ENCODE peak calls at places on chromosomes 11 and 22, in ten cellular contexts. J, V, E, R, S, B, D, K, H and P are unnamed samples.
A peak's percentile ranks its signal among the peaks of the same experiment; 100 is the strongest.

GRCh38 chr11:125871391-125872137 is 15.9 kb upstream of the HYLS1 start:
- DNase-seq in J (no peak), H (peak; percentile 22), B (no peak), V (peak; percentile 56), R (no peak), K (no peak), S (no peak), D (peak; percentile 23), E (peak; percentile 37), P (no peak)

GRCh38 chr11:64729851-64730382 is 6.9 kb upstream of the NRXN2 start:
- DNase-seq in R (no peak), H (no peak), E (peak; percentile 55), V (peak; percentile 23), J (peak; percentile 36), B (no peak), S (no peak), D (no peak), K (no peak), P (peak; percentile 43)

GRCh38 chr11:67282155-67282875 is 6.8 kb upstream of the ANKRD13D start:
- DNase-seq in H (no peak), V (no peak), J (no peak), S (no peak), D (no peak), E (no peak), R (no peak), K (no peak), B (no peak), P (no peak)

GRCh38 chr11:86162257-86162656 is 82.3 kb upstream of the EED start:
- DNase-seq in R (no peak), S (no peak), D (no peak), B (peak; percentile 64), K (no peak), E (no peak), J (no peak), V (peak; percentile 87), H (peak; percentile 92), P (peak; percentile 73)

GRCh38 chr11:67352546-67353316 is 615 bp downstream of the POLD4 start:
- DNase-seq in S (no peak), V (no peak), J (no peak), E (peak; percentile 59), B (no peak), K (no peak), H (no peak), R (no peak), D (no peak), P (peak; percentile 68)

GRCh38 chr11:65558002-65558784 is at the start of gene LTBP3:
- DNase-seq in E (peak; percentile 87), S (no peak), V (peak; percentile 88), H (peak; percentile 82), K (no peak), J (peak; percentile 29), D (no peak), B (peak; percentile 76), R (peak; percentile 70), P (peak; percentile 83)

GRCh38 chr11:85918910-85919794 is 64.0 kb downstream of the CCDC83 start:
- DNase-seq in K (peak; percentile 35), D (no peak), V (peak; percentile 14), H (no peak), R (no peak), B (no peak), S (no peak), J (no peak), E (no peak), P (no peak)

GRCh38 chr11:18527512-18527911 is 770 bp upstream of the TSG101 start:
- DNase-seq in H (peak; percentile 27), J (no peak), D (no peak), S (no peak), R (no peak), E (no peak), B (no peak), V (peak; percentile 19), K (no peak), P (no peak)

GRCh38 chr11:2271077-2271326 is 614 bp upstream of the ASCL2 start:
- DNase-seq in S (no peak), B (peak; percentile 16), K (no peak), J (no peak), H (no peak), V (no peak), D (peak; percentile 34), R (peak; percentile 57), E (peak; percentile 42), P (peak; percentile 40)

GRCh38 chr11:36304349-36304748 is 8.3 kb downstream of the PRR5L start:
- DNase-seq in V (peak; percentile 67), K (no peak), E (no peak), S (no peak), B (no peak), H (no peak), J (no peak), R (no peak), D (no peak), P (no peak)

GRCh38 chr11:11265994-11266606 is 87.0 kb downstream of the CSNK2A3 start:
- DNase-seq in E (peak; percentile 56), V (peak; percentile 29), S (peak; percentile 46), R (peak; percentile 63), J (peak; percentile 64), B (peak; percentile 53), D (peak; percentile 10), H (no peak), K (no peak), P (peak; percentile 53)

GRCh38 chr11:110249066-110249465 is 47.3 kb downstream of the RDX start:
- DNase-seq in D (no peak), K (no peak), B (no peak), S (no peak), R (no peak), H (no peak), J (no peak), V (peak; percentile 52), E (no peak), P (no peak)

GRCh38 chr11:64060861-64061444 is 25.2 kb downstream of the FLRT1 start:
- DNase-seq in H (peak; percentile 19), S (no peak), K (no peak), J (no peak), V (peak; percentile 12), D (peak; percentile 25), E (peak; percentile 28), R (peak; percentile 59), B (no peak), P (no peak)

GRCh38 chr22:25569983-25570382 is 5.5 kb downstream of the GRK3 start:
- DNase-seq in R (no peak), H (no peak), B (no peak), K (no peak), E (no peak), V (no peak), D (no peak), S (no peak), J (no peak), P (no peak)

GRCh38 chr11:10858505-10859360 is 880 bp upstream of the ZBED5 start:
- DNase-seq in V (peak; percentile 62), E (peak; percentile 65), D (peak; percentile 31), B (peak; percentile 53), J (peak; percentile 89), H (no peak), R (peak; percentile 75), S (peak; percentile 21), K (peak; percentile 46), P (peak; percentile 70)

GRCh38 chr22:37905534-37906363 is at the start of gene MICALL1:
- DNase-seq in K (peak; percentile 13), E (peak; percentile 87), B (peak; percentile 56), R (peak; percentile 81), J (peak; percentile 51), V (peak; percentile 73), H (peak; percentile 79), D (peak; percentile 28), S (peak; percentile 34), P (peak; percentile 79)

GRCh38 chr11:121199516-121199915 is 93.1 kb upstream of the SC5D start:
- DNase-seq in S (no peak), K (no peak), D (no peak), V (no peak), B (no peak), E (no peak), R (no peak), J (no peak), H (no peak), P (no peak)

GRCh38 chr11:32311351-32312077 is 123.8 kb downstream of the WT1 start:
- DNase-seq in R (no peak), E (no peak), J (no peak), H (no peak), K (no peak), D (no peak), B (no peak), V (peak; percentile 17), S (no peak), P (no peak)

GRCh38 chr11:78268516-78269410 is 80.0 kb downstream of the USP35 start:
- DNase-seq in J (no peak), R (no peak), S (no peak), D (no peak), H (peak; percentile 54), V (peak; percentile 36), E (no peak), B (no peak), K (no peak), P (no peak)

GRCh38 chr11:106503901-106504300 is 426.4 kb downstream of the AASDHPPT start:
- DNase-seq in H (peak; percentile 79), K (no peak), S (no peak), D (no peak), E (no peak), V (peak; percentile 78), R (no peak), B (peak; percentile 24), J (no peak), P (peak; percentile 8)

GRCh38 chr11:58739725-58740430 is 8.1 kb upstream of the GLYAT start:
- DNase-seq in H (peak; percentile 69), V (peak; percentile 3), K (no peak), E (no peak), R (no peak), B (no peak), S (no peak), D (no peak), J (no peak), P (no peak)

GRCh38 chr11:9002920-9003572 is 755 bp downstream of the NRIP3 start:
- DNase-seq in V (no peak), J (no peak), E (no peak), S (no peak), H (no peak), B (no peak), R (no peak), D (no peak), K (no peak), P (no peak)

GRCh38 chr11:77879218-77879617 is 58.3 kb downstream of the AAMDC start:
- DNase-seq in B (no peak), K (peak; percentile 3), V (peak; percentile 81), R (no peak), J (no peak), S (no peak), H (peak; percentile 14), E (no peak), D (no peak), P (no peak)

GRCh38 chr11:128061321-128061871 is 526.0 kb downstream of the ETS1 start:
- DNase-seq in H (peak; percentile 98), B (no peak), J (peak; percentile 78), D (no peak), E (no peak), R (no peak), V (no peak), K (no peak), S (no peak), P (no peak)

GRCh38 chr11:360326-361280 is 8.7 kb upstream of the B4GALNT4 start:
- DNase-seq in E (no peak), J (no peak), H (no peak), S (no peak), V (no peak), D (no peak), K (no peak), R (no peak), B (no peak), P (no peak)

GRCh38 chr22:29117799-29118477 is 45.1 kb downstream of the KREMEN1 start:
- DNase-seq in D (no peak), S (no peak), E (no peak), V (peak; percentile 69), J (no peak), K (no peak), B (no peak), H (peak; percentile 28), R (no peak), P (no peak)

GRCh38 chr11:46588915-46589314 is 4.9 kb downstream of the AMBRA1 start:
- DNase-seq in R (no peak), S (no peak), V (no peak), K (no peak), H (no peak), J (no peak), D (no peak), E (no peak), B (no peak), P (no peak)

GRCh38 chr11:109695696-109696095 is 273.7 kb downstream of the C11orf87 start:
- DNase-seq in V (peak; percentile 29), E (no peak), R (no peak), H (peak; percentile 42), B (no peak), S (no peak), D (no peak), J (no peak), K (no peak), P (no peak)